ENCODE peak calls at places on chromosomes 3 and 15, in five cellular contexts. One of them, this sample, is unnamed.

GRCh38 chr15:100256985-100257650 is 84.7 kb downstream of the ADAMTS17 start:
- DNase-seq in amniotic stem cell: no peak
- DNase-seq in left cardiac atrium: no peak
- DNase-seq in MM.1S: no peak
- DNase-seq in hepatocyte: no peak
- DNase-seq in this sample: no peak

GRCh38 chr15:37054336-37054735 is 46.0 kb downstream of the MEIS2 start:
- DNase-seq in left cardiac atrium: no peak
- DNase-seq in amniotic stem cell: no peak
- DNase-seq in hepatocyte: no peak
- DNase-seq in MM.1S: no peak
- DNase-seq in this sample: no peak

GRCh38 chr3:114484895-114485294 is 191.1 kb downstream of the TIGIT start:
- DNase-seq in amniotic stem cell: no peak
- DNase-seq in MM.1S: no peak
- DNase-seq in hepatocyte: no peak
- DNase-seq in left cardiac atrium: no peak
- DNase-seq in this sample: no peak

GRCh38 chr3:52721002-52721741 is 15.3 kb downstream of the SPCS1 start:
- DNase-seq in left cardiac atrium: no peak
- DNase-seq in amniotic stem cell: no peak
- DNase-seq in hepatocyte: no peak
- DNase-seq in MM.1S: peak; percentile 87
- DNase-seq in this sample: no peak

GRCh38 chr15:63933522-63933921 is 99.8 kb upstream of the HERC1 start:
- DNase-seq in left cardiac atrium: no peak
- DNase-seq in amniotic stem cell: no peak
- DNase-seq in MM.1S: no peak
- DNase-seq in hepatocyte: no peak
- DNase-seq in this sample: peak; percentile 79

GRCh38 chr3:24601500-24601899 is 106.8 kb upstream of the THRB start:
- DNase-seq in MM.1S: no peak
- DNase-seq in amniotic stem cell: no peak
- DNase-seq in hepatocyte: no peak
- DNase-seq in left cardiac atrium: no peak
- DNase-seq in this sample: no peak

GRCh38 chr3:98763076-98763475 is at the start of gene ST3GAL6:
- DNase-seq in MM.1S: no peak
- DNase-seq in amniotic stem cell: no peak
- DNase-seq in hepatocyte: no peak
- DNase-seq in left cardiac atrium: no peak
- DNase-seq in this sample: no peak

GRCh38 chr3:145721273-145721805 is 439.6 kb downstream of the PLOD2 start:
- DNase-seq in amniotic stem cell: no peak
- DNase-seq in MM.1S: no peak
- DNase-seq in hepatocyte: no peak
- DNase-seq in left cardiac atrium: no peak
- DNase-seq in this sample: no peak

GRCh38 chr15:51629612-51630011 is 7.0 kb upstream of the DMXL2 start:
- DNase-seq in MM.1S: no peak
- DNase-seq in amniotic stem cell: no peak
- DNase-seq in left cardiac atrium: no peak
- DNase-seq in hepatocyte: no peak
- DNase-seq in this sample: no peak

GRCh38 chr3:10196389-10197052 is 31.8 kb downstream of the IRAK2 start:
- DNase-seq in amniotic stem cell: peak; percentile 51
- DNase-seq in hepatocyte: no peak
- DNase-seq in MM.1S: peak; percentile 18
- DNase-seq in left cardiac atrium: peak; percentile 54
- DNase-seq in this sample: no peak

GRCh38 chr15:90545095-90545494 is 15.4 kb downstream of the CRTC3 start:
- DNase-seq in MM.1S: no peak
- DNase-seq in hepatocyte: no peak
- DNase-seq in amniotic stem cell: no peak
- DNase-seq in left cardiac atrium: no peak
- DNase-seq in this sample: no peak

GRCh38 chr3:171744055-171744741 is 66.1 kb downstream of the PLD1 start:
- DNase-seq in hepatocyte: no peak
- DNase-seq in MM.1S: no peak
- DNase-seq in left cardiac atrium: no peak
- DNase-seq in amniotic stem cell: no peak
- DNase-seq in this sample: no peak

GRCh38 chr15:35657679-35658201 is 111.8 kb upstream of the DPH6 start:
- DNase-seq in MM.1S: no peak
- DNase-seq in amniotic stem cell: no peak
- DNase-seq in left cardiac atrium: no peak
- DNase-seq in hepatocyte: no peak
- DNase-seq in this sample: no peak

GRCh38 chr15:78662028-78662427 is 21.0 kb upstream of the CHRNB4 start:
- DNase-seq in amniotic stem cell: no peak
- DNase-seq in left cardiac atrium: no peak
- DNase-seq in MM.1S: no peak
- DNase-seq in hepatocyte: no peak
- DNase-seq in this sample: no peak

GRCh38 chr15:45863881-45864580 is 229.2 kb downstream of the SQOR start:
- DNase-seq in MM.1S: no peak
- DNase-seq in left cardiac atrium: no peak
- DNase-seq in hepatocyte: peak; percentile 51
- DNase-seq in amniotic stem cell: no peak
- DNase-seq in this sample: peak; percentile 86

GRCh38 chr3:50971487-50971924 is 296.8 kb downstream of the DOCK3 start:
- DNase-seq in amniotic stem cell: no peak
- DNase-seq in hepatocyte: peak; percentile 85
- DNase-seq in MM.1S: peak; percentile 87
- DNase-seq in left cardiac atrium: no peak
- DNase-seq in this sample: peak; percentile 73

GRCh38 chr3:73622135-73622534 is 2.6 kb downstream of the PDZRN3 start:
- DNase-seq in amniotic stem cell: no peak
- DNase-seq in left cardiac atrium: peak; percentile 52
- DNase-seq in MM.1S: no peak
- DNase-seq in hepatocyte: peak; percentile 77
- DNase-seq in this sample: peak; percentile 96

This sample was measured in islet precursor cell.